ENCODE peak calls at places on chromosomes 12 and 14, in four cellular contexts. N is adrenal gland, M is heart right ventricle, R is neural progenitor cell. V is an unnamed sample.

GRCh38 chr14:61652526-61653262 is 42.6 kb upstream of the HIF1A start:
- DNase-seq in N (no peak), M (no peak), R (no peak), V (no peak)

GRCh38 chr14:50260511-50260910 is 29.1 kb upstream of the SOS2 start:
- DNase-seq in N (no peak), M (no peak), R (peak; percentile 26), V (no peak)

GRCh38 chr12:112584266-112584722 is 165.5 kb downstream of the PTPN11 start:
- DNase-seq in N (no peak), M (no peak), R (peak; percentile 18), V (no peak)

GRCh38 chr12:51082561-51083139 is 746 bp downstream of the CSRNP2 start:
- DNase-seq in N (peak; percentile 68), M (no peak), R (no peak), V (peak; percentile 4)

GRCh38 chr12:26317942-26318565 is 122.7 kb downstream of the SSPN start:
- DNase-seq in N (no peak), M (no peak), R (no peak), V (no peak)

GRCh38 chr14:65949711-65950516 is 536.3 kb upstream of the CCDC196 start:
- DNase-seq in N (peak; percentile 80), M (peak; percentile 37), R (no peak), V (no peak)

GRCh38 chr12:89162704-89163261 is 189.5 kb downstream of the DUSP6 start:
- DNase-seq in N (peak; percentile 84), M (no peak), R (no peak), V (no peak)

GRCh38 chr12:26056335-26056734 is 68.5 kb downstream of the BHLHE41 start:
- DNase-seq in N (no peak), M (no peak), R (no peak), V (no peak)

GRCh38 chr14:68976160-68977067 is 2.7 kb downstream of the ACTN1 start:
- DNase-seq in N (no peak), M (peak; percentile 66), R (no peak), V (no peak)

GRCh38 chr12:14561677-14562076 is 6.0 kb downstream of the PLBD1 start:
- DNase-seq in N (no peak), M (no peak), R (no peak), V (no peak)

GRCh38 chr14:75578099-75578785 is at the start of gene FLVCR2:
- DNase-seq in N (peak; percentile 90), M (peak; percentile 85), R (peak; percentile 84), V (peak; percentile 39)

GRCh38 chr12:59649203-59649602 is 53.4 kb downstream of the SLC16A7 start:
- DNase-seq in N (no peak), M (no peak), R (no peak), V (no peak)

GRCh38 chr14:80477388-80478160 is 266.3 kb upstream of the DIO2 start:
- DNase-seq in N (no peak), M (no peak), R (no peak), V (no peak)

GRCh38 chr14:105882626-105883025 is 356.2 kb downstream of the TMEM121 start:
- DNase-seq in N (no peak), M (peak; percentile 1), R (no peak), V (no peak)

GRCh38 chr12:63905523-63905922 is 61.0 kb downstream of the SRGAP1 start:
- DNase-seq in N (no peak), M (no peak), R (no peak), V (no peak)

GRCh38 chr12:79274571-79275064 is 410.0 kb downstream of the SYT1 start:
- DNase-seq in N (no peak), M (no peak), R (no peak), V (no peak)

GRCh38 chr14:55071870-55072640 is 20.6 kb downstream of the MAPK1IP1L start:
- DNase-seq in N (no peak), M (peak; percentile 21), R (no peak), V (no peak)

GRCh38 chr12:132610051-132610759 is at the start of gene LRCOL1:
- DNase-seq in N (peak; percentile 68), M (peak; percentile 53), R (peak; percentile 21), V (no peak)

GRCh38 chr12:102891756-102892155 is 25.3 kb downstream of the PAH start:
- DNase-seq in N (no peak), M (no peak), R (peak; percentile 89), V (no peak)

GRCh38 chr12:76247026-76247688 is 101.1 kb downstream of the BBS10 start:
- DNase-seq in N (no peak), M (no peak), R (no peak), V (no peak)

GRCh38 chr14:53840444-53840843 is 116.2 kb downstream of the BMP4 start:
- DNase-seq in N (no peak), M (no peak), R (no peak), V (no peak)

GRCh38 chr14:70004791-70005190 is 125.6 kb downstream of the SMOC1 start:
- DNase-seq in N (no peak), M (no peak), R (no peak), V (no peak)

GRCh38 chr14:44785096-44785495 is 176.7 kb downstream of the KLHL28 start:
- DNase-seq in N (no peak), M (no peak), R (no peak), V (no peak)

GRCh38 chr12:42652048-42652447 is 62.5 kb upstream of the PRICKLE1 start:
- DNase-seq in N (no peak), M (no peak), R (no peak), V (no peak)

GRCh38 chr12:27333311-27334009 is 824 bp downstream of the BMAL2 start:
- DNase-seq in N (no peak), M (peak; percentile 31), R (peak; percentile 43), V (peak; percentile 13)

GRCh38 chr14:99571303-99571986 is 32.6 kb downstream of the CCDC85C start:
- DNase-seq in N (no peak), M (no peak), R (no peak), V (no peak)

GRCh38 chr12:148676-149416 is 65.1 kb downstream of the SLC6A12 start:
- DNase-seq in N (no peak), M (no peak), R (no peak), V (no peak)

GRCh38 chr12:123115409-123116111 is 35.3 kb downstream of the PITPNM2 start:
- DNase-seq in N (peak; percentile 93), M (no peak), R (no peak), V (peak; percentile 44)

GRCh38 chr14:52059614-52060013 is 9.2 kb downstream of the NID2 start:
- DNase-seq in N (no peak), M (no peak), R (no peak), V (no peak)

GRCh38 chr14:71228711-71229110 is 321.5 kb downstream of the PCNX1 start:
- DNase-seq in N (peak; percentile 23), M (no peak), R (no peak), V (no peak)

GRCh38 chr14:71229875-71230274 is 322.6 kb downstream of the PCNX1 start:
- DNase-seq in N (peak; percentile 21), M (no peak), R (no peak), V (no peak)

GRCh38 chr14:71231521-71232393 is 324.5 kb downstream of the PCNX1 start:
- DNase-seq in N (peak; percentile 39), M (no peak), R (no peak), V (no peak)

GRCh38 chr14:71232506-71232905 is 325.2 kb downstream of the PCNX1 start:
- DNase-seq in N (peak; percentile 21), M (no peak), R (no peak), V (no peak)

DNA sequence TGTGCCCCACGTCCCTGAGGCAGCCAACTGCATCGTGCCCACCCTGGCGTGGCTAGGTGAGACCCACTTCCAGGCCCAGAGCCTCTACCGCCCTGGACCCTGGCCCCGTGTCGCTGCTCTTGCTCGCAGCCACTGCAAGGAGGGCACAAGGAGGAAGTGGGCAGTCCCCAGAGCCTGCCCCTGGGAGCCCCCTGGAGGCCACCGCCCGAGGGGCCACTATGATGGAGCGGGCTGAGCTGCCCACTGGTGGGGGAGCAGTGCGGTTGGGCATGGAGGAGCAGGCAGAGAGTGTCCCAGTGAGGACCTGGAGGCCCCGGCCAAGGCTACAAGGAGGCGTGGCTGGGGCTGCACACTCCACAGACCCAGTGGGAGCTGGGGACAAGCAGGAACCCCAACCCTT is 323.6 kb downstream of the PCNX1 start:
- DNase-seq in N (peak; percentile 24), M (no peak), R (no peak), V (no peak)
- TF ChIP-seq CTCF in N (no peak), M (no peak), R (peak; percentile 11), V (no peak)

DNA sequence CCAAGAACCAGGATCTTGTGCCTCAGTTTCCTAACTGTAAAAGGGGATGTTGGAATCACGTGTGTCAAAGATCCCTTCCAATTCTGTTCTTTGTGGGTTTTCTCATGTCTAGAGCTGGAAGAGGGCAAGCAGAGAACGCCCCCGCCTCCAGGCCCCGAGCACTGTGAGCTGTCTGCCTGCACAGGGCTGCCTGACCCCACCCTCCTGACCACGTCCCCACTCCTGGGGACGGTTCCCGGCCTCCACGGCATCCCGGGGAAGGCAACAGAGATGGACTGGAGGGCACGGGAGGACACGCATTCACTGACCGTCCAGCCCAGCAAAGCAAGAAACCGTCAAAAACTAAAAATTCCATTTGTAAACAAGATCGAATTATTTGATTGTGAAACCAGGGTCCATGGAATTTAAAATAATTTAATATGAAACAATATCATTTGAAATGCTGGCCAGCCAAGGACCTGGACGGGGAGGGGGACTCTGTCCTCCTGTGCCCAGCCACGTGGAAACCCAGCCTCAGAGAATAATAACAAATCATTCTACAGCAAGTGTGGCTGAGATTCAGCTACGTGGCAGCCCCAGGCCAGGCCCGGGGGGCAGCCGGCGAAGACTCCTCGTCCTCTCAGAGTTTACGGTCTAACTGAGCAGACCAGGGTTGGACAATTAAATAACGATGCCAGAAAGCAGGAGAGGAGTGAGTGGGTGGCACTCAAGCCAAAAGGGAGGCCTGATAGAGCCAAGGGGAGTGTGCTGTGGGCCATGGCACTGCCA is 87.3 kb upstream of the DIO3 start:
- DNase-seq in N (peak; percentile 27), M (no peak), R (no peak), V (no peak)
- H3K27ac ChIP-seq in N (no peak overlapping the region), M (no peak overlapping the region), R (no peak overlapping the region), V (no peak overlapping the region)

GRCh38 chr12:115398311-115398781 is 714.4 kb upstream of the TBX3 start:
- DNase-seq in N (peak; percentile 78), M (no peak), R (no peak), V (no peak)
- TF ChIP-seq CTCF in N (no peak), M (peak; percentile 41), R (no peak), V (no peak)

DNA sequence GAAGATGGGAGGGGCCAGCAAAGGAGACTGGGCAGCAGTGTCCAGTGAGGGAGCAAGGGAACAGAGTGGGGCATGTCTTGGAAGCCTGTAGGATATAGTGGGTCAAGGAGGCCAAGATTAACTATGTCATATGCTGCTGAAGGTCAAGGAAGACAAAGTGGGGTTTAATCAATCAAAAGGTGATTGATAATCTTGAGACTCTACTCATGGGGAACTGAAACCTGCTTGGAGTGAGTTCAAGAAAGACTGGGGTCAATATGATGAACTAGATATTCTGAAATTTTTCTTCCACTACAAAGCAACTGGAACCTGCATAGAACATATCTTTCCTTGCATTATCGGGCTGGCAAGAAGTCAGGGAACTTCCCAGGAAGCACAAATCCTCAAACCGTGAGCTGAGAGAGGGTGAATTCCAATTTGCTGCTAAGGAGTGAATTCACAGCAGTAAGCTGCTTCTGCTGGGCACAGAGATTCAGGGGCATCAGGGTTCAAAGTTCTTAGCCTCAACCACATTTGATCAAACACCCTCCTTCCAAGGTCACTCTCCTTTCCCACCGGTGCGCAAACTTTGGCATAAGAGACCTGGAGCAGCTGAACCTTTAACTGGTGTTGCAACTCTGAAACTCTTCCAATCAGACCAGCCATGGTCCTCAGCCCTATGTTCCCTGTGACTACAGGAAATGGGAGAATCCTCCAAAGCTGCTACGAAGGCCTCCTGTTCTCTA is 40.3 kb upstream of the DCD start:
- DNase-seq in N (no peak), M (no peak), R (no peak), V (no peak)
- H3K27ac ChIP-seq in N (no peak overlapping the region), M (no peak overlapping the region), R (no peak overlapping the region), V (no peak overlapping the region)

GRCh38 chr12:49733219-49734017 is 7.9 kb upstream of the TMBIM6 start:
- DNase-seq in N (no peak), M (no peak), R (peak; percentile 30), V (no peak)
- TF ChIP-seq CTCF in N (no peak), M (no peak), R (peak; percentile 41), V (no peak)

GRCh38 chr14:64762044-64763034 is 58.1 kb downstream of the PLEKHG3 start:
- DNase-seq in N (peak; percentile 92), M (peak; percentile 85), R (peak; percentile 53), V (peak; percentile 26)
- H3K27ac ChIP-seq in N (no peak overlapping the region), M (peak overlapping the region; percentile 85), R (no peak overlapping the region), V (no peak overlapping the region)

V was measured in CD4-positive, alpha-beta T cell.